ENCODE peak calls at places on chromosome 10, in ten cellular contexts. Q is CD8-positive, alpha-beta memory T cell; H is effector memory CD4-positive, alpha-beta T cell; F is tibial nerve; N is neuronal stem cell; L is tibial artery; V is H1; M is neural progenitor cell; K is hepatocyte; R is AG04450. B is an unnamed sample. For H3K9me3, the result is how much of the 10 kb centered on the place peaks cover.

GRCh38 chr10:73576178-73576889 is 14.8 kb downstream of the USP54 start:
- DNase-seq in Q (no peak), H (no peak), F (peak), N (no peak), L (peak), V (no peak), M (no peak), K (peak), R (peak), B (no peak)

GRCh38 chr10:69348824-69349541 is 67.7 kb downstream of the TACR2 start:
- DNase-seq in Q (no peak), H (no peak), F (peak), N (no peak), L (peak), V (no peak), M (no peak), K (no peak), R (peak), B (no peak)

GRCh38 chr10:12489806-12490205 is 140.5 kb downstream of the CAMK1D start:
- DNase-seq in Q (no peak), H (no peak), F (no peak), N (no peak), L (no peak), V (no peak), M (no peak), K (no peak), R (no peak), B (no peak)

GRCh38 chr10:78397796-78398195 is 364.1 kb downstream of the RPS24 start:
- DNase-seq in Q (no peak), H (no peak), F (no peak), N (no peak), L (no peak), V (no peak), M (no peak), K (no peak), R (no peak), B (no peak)

GRCh38 chr10:62154231-62154630 is 114.4 kb downstream of the RTKN2 start:
- DNase-seq in Q (no peak), H (no peak), F (no peak), N (no peak), L (no peak), V (no peak), M (no peak), K (no peak), R (no peak), B (no peak)

GRCh38 chr10:70835895-70836294 is 20.1 kb downstream of the SGPL1 start:
- DNase-seq in Q (no peak), H (no peak), F (no peak), N (no peak), L (no peak), V (no peak), M (no peak), K (no peak), R (no peak), B (no peak)

GRCh38 chr10:13953371-13953770 is 366.6 kb downstream of the PRPF18 start:
- DNase-seq in Q (no peak), H (no peak), F (no peak), N (no peak), L (no peak), V (no peak), M (no peak), K (no peak), R (no peak), B (no peak)

GRCh38 chr10:98745645-98746044 is 298.9 kb upstream of the HPS1 start:
- DNase-seq in Q (no peak), H (no peak), F (no peak), N (no peak), L (no peak), V (no peak), M (peak), K (no peak), R (no peak), B (no peak)

GRCh38 chr10:103044942-103045489 is 126.9 kb downstream of the CNNM2 start:
- DNase-seq in Q (no peak), H (no peak), F (no peak), N (no peak), L (no peak), V (no peak), M (no peak), K (no peak), R (peak), B (no peak)

GRCh38 chr10:29256531-29256930 is 32.3 kb upstream of the LYZL1 start:
- DNase-seq in Q (no peak), H (no peak), F (no peak), N (no peak), L (no peak), V (no peak), M (no peak), K (no peak), R (no peak), B (no peak)

GRCh38 chr10:107425844-107426553 is 261.5 kb upstream of the SORCS1 start:
- DNase-seq in Q (no peak), H (no peak), F (no peak), N (peak), L (no peak), V (no peak), M (no peak), K (no peak), R (no peak), B (no peak)

GRCh38 chr10:561721-562120 is 127.7 kb downstream of the DIP2C start:
- DNase-seq in Q (no peak), H (no peak), F (no peak), N (no peak), L (no peak), V (no peak), M (no peak), K (no peak), R (no peak), B (no peak)

GRCh38 chr10:118253397-118253796 is 88.7 kb downstream of the FAM204A start:
- DNase-seq in Q (no peak), H (no peak), F (no peak), N (no peak), L (no peak), V (no peak), M (no peak), K (no peak), R (no peak), B (no peak)

GRCh38 chr10:3294919-3295318 is 122.3 kb upstream of the PITRM1 start:
- DNase-seq in Q (no peak), H (no peak), F (no peak), N (no peak), L (no peak), V (no peak), M (no peak), K (no peak), R (no peak), B (no peak)

GRCh38 chr10:62454696-62455451 is 80.7 kb downstream of the ZNF365 start:
- DNase-seq in Q (no peak), H (no peak), F (peak), N (no peak), L (peak), V (no peak), M (no peak), K (peak), R (no peak), B (no peak)

GRCh38 chr10:42888504-42889095 is 106.0 kb downstream of the BMS1 start:
- DNase-seq in Q (no peak), H (no peak), F (no peak), N (no peak), L (no peak), V (no peak), M (no peak), K (no peak), R (no peak), B (no peak)

GRCh38 chr10:102347236-102347828 is 48.2 kb upstream of the NFKB2 start:
- DNase-seq in Q (no peak), H (no peak), F (peak), N (peak), L (peak), V (peak), M (peak), K (peak), R (no peak), B (no peak)

GRCh38 chr10:101558671-101559595 is 29.1 kb downstream of the POLL start:
- DNase-seq in Q (no peak), H (no peak), F (no peak), N (no peak), L (no peak), V (no peak), M (no peak), K (no peak), R (no peak), B (no peak)

GRCh38 chr10:106360870-106361269 is 803.6 kb downstream of the SORCS1 start:
- DNase-seq in Q (no peak), H (no peak), F (peak), N (no peak), L (no peak), V (no peak), M (no peak), K (no peak), R (peak), B (no peak)

GRCh38 chr10:13449296-13449695 is 79.5 kb downstream of the BEND7 start:
- DNase-seq in Q (no peak), H (no peak), F (no peak), N (no peak), L (no peak), V (no peak), M (no peak), K (no peak), R (no peak), B (no peak)

GRCh38 chr10:59508296-59508695 is 145.9 kb upstream of the FAM13C start:
- DNase-seq in Q (no peak), H (no peak), F (no peak), N (no peak), L (no peak), V (no peak), M (no peak), K (peak), R (no peak), B (no peak)

GRCh38 chr10:24721254-24722106 is 2.2 kb downstream of the ARHGAP21 start:
- DNase-seq in Q (no peak), H (no peak), F (no peak), N (no peak), L (peak), V (no peak), M (peak), K (peak), R (no peak), B (no peak)

GRCh38 chr10:94062611-94063010 is 68.9 kb downstream of the PLCE1 start:
- DNase-seq in Q (no peak), H (no peak), F (no peak), N (no peak), L (no peak), V (no peak), M (no peak), K (no peak), R (no peak), B (no peak)

GRCh38 chr10:3784510-3785250 is at the start of gene KLF6:
- DNase-seq in Q (peak), H (no peak), F (no peak), N (no peak), L (peak), V (no peak), M (peak), K (peak), R (no peak), B (no peak)

GRCh38 chr10:62437696-62438095 is 63.5 kb downstream of the ZNF365 start:
- DNase-seq in Q (no peak), H (no peak), F (peak), N (peak), L (no peak), V (no peak), M (peak), K (peak), R (no peak), B (no peak)

GRCh38 chr10:19654576-19654975 is 161.7 kb upstream of the PLXDC2 start:
- DNase-seq in Q (no peak), H (no peak), F (no peak), N (no peak), L (no peak), V (no peak), M (no peak), K (peak), R (peak), B (no peak)

GRCh38 chr10:28302668-28303488 is at the start of gene MPP7:
- DNase-seq in Q (peak), H (peak), F (peak), N (peak), L (peak), V (peak), M (peak), K (peak), R (peak), B (peak)

GRCh38 chr10:4070171-4070570 is 285.2 kb upstream of the KLF6 start:
- DNase-seq in Q (no peak), H (no peak), F (no peak), N (no peak), L (no peak), V (no peak), M (no peak), K (no peak), R (no peak), B (no peak)

DNA sequence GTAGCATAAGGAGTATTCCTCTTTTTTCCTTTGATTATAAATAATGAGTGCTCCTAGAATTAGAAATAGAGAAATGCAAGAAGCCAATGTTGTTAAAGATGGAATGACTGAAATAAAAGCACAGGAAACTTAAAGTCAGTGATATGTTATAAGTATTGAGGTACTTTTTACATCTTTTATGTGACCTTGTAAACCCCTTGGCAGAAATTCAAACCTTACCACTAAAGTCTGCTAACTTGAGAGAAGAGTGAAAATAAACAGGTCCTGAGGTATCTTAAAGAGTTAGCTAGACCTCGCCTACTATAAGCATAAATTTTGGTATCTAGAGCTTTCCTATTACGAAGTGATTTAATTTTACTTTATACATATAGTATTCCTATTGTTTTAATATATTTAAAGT is 188.2 kb downstream of the DKK1 start:
- DNase-seq in Q (no peak), H (no peak), F (no peak), N (no peak), L (no peak), V (no peak), M (no peak), K (no peak), R (no peak), B (no peak)
- H3K9me3 ChIP-seq in Q (under half), H (under half), F (under half), N (under half), L (under half), V (under half), M (under half), K (under half), R (under half), B (under half)

GRCh38 chr10:66466622-66467021 is 459.2 kb upstream of the LRRTM3 start:
- DNase-seq in Q (no peak), H (no peak), F (no peak), N (no peak), L (no peak), V (no peak), M (no peak), K (no peak), R (no peak), B (no peak)

GRCh38 chr10:66472156-66472555 is 453.7 kb upstream of the LRRTM3 start:
- DNase-seq in Q (no peak), H (no peak), F (no peak), N (no peak), L (no peak), V (no peak), M (no peak), K (no peak), R (no peak), B (no peak)

GRCh38 chr10:66467042-66467441 is 458.8 kb upstream of the LRRTM3 start:
- DNase-seq in Q (no peak), H (no peak), F (no peak), N (no peak), L (no peak), V (no peak), M (no peak), K (no peak), R (no peak), B (no peak)
- H3K9me3 ChIP-seq in Q (under half), H (under half), F (under half), N (under half), L (under half), V (under half), M (under half), K (under half), R (under half), B (under half)

DNA sequence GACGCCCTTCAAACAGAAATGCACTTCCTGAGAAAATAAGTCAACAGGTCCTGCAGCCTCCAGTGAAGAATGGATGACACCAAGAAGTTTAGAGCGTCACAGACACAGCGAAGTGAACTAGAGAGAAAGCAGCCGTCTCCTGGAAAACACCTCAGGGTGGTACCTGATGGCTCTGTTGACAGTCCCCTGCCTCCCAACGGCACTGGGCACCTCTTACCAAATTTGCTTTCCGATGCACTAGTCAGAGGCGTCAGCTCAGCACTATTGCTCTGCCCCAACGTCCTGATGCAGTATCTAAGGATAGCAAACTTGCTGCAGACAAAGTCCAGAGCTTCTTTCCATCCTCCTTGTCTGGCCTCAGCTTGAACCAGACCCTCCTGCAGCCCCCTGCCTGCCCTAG is 38.3 kb downstream of the SFMBT2 start:
- DNase-seq in Q (no peak), H (no peak), F (no peak), N (no peak), L (no peak), V (no peak), M (no peak), K (no peak), R (no peak), B (no peak)
- H3K9me3 ChIP-seq in Q (under half), H (under half), F (under half), N (under half), L (under half), V (under half), M (under half), K (under half), R (under half), B (under half)

DNA sequence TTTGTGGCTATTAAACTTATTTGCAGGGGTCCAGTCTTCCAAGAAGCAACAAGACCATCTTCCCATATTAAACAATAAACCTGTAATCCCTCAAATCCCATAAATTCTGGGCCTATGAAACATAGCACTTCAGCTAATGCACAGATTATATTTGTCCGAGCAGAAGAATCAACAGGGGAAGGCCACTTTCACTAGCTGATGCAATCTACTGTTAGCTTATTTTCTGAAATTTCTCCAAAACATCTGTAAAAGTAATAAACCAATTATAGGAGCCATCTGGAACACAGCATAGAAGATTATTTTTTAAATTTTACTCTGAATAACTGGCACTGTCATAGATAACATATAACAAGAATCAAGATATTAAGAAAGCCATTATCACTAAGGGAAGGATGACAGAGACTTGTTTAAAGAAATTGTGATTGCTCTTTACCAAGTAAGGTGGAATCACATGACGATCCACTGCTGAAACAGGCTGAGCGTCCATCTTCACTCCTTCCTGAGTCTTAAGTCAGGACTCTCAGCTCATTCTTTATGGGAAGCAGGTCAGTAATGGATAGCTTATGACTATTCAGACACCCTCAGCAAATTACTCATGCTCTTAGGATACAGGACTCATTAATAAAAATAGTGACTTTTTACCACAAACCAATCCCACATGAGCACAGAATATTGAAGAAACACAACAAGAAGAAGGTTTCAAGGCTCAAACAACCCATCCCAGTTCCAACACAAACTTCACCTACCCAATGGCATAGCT is 719.5 kb downstream of the XPNPEP1 start:
- DNase-seq in Q (no peak), H (no peak), F (no peak), N (no peak), L (no peak), V (no peak), M (no peak), K (no peak), R (no peak), B (no peak)
- H3K9me3 ChIP-seq in Q (under half), H (under half), F (under half), N (under half), L (under half), V (under half), M (under half), K (under half), R (under half), B (under half)

DNA sequence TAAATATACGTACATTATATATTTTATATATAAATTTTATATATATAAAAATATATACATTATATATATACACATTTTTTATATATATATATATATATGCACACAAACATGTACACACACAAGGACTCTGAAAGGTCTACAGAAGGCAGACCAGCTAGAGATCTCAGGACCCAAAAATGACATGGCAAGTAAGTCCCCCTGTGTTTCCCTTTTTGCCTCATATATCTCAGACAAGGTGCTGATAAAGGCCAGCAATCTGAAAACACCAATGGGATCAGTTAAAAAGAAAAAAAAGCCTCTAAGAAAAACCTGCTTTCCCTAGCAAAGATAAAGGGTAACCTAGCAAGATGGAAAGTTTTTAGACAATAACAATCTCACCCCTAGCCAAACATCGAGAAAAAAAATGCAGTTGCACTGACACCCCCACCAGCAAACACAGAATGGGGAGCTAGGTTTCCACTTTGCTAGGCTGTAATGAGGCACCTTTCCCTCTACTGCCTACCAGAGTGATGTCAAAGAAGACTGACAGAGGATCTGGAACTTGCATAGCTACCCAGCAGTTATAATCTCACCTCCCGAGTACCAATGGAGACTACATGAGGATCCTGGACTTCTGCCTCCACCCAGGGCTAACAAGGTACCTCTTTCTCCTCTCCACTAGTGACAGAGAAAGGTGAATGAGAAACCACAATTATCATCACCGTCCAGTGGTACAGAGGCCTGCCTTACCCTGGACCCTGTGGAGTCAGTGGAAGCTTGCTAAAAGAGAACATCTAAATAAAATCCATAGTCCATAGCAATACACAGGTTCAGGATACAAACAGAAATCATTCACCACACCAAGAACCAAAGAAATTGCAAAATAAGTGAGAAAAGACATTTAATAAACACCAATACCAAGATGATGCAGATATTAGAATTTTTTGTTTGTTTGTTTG is 240.8 kb downstream of the ARHGAP12 start:
- DNase-seq in Q (no peak), H (no peak), F (no peak), N (no peak), L (no peak), V (no peak), M (no peak), K (no peak), R (no peak), B (no peak)
- H3K9me3 ChIP-seq in Q (under half), H (under half), F (under half), N (under half), L (under half), V (under half), M (under half), K (under half), R (under half), B (under half)

GRCh38 chr10:131203456-131204357 is 107.8 kb downstream of the TCERG1L start:
- DNase-seq in Q (no peak), H (no peak), F (no peak), N (no peak), L (no peak), V (no peak), M (no peak), K (no peak), R (no peak), B (no peak)
- H3K9me3 ChIP-seq in Q (under half), H (under half), F (under half), N (under half), L (under half), V (under half), M (under half), K (under half), R (half or more), B (under half)